ENCODE peak calls at places on chromosomes 16 and 17, in five cellular contexts. P is endodermal cell, X is A673, V is hepatocyte, G is stomach. I is an unnamed sample.

GRCh38 chr16:72125635-72126428 is 32.2 kb downstream of the DHX38 start:
- DNase-seq in V (no peak), X (no peak), P (no peak), G (no peak), I (no peak)

GRCh38 chr17:58398574-58399266 is 18.6 kb downstream of the RNF43 start:
- DNase-seq in X (no peak), P (no peak), V (no peak), G (no peak), I (no peak)

GRCh38 chr17:69142473-69142802 is 743 bp upstream of the ABCA6 start:
- DNase-seq in X (peak; percentile 47), V (no peak), P (no peak), G (no peak), I (no peak)

GRCh38 chr17:29344201-29344856 is 45.8 kb upstream of the TAOK1 start:
- DNase-seq in X (no peak), G (no peak), P (no peak), V (peak; percentile 52), I (no peak)

GRCh38 chr16:77297996-77298637 is 98.9 kb downstream of the SYCE1L start:
- DNase-seq in G (no peak), V (no peak), P (no peak), X (no peak), I (no peak)

GRCh38 chr16:85031451-85031850 is 3.9 kb downstream of the KIAA0513 start:
- DNase-seq in G (no peak), P (no peak), V (no peak), X (no peak), I (no peak)

GRCh38 chr17:58282442-58282841 is 1.7 kb upstream of the MPO start:
- DNase-seq in G (no peak), V (no peak), P (no peak), X (no peak), I (no peak)

GRCh38 chr16:84484579-84485254 is 19.7 kb downstream of the MEAK7 start:
- DNase-seq in V (peak; percentile 70), X (peak; percentile 33), G (peak; percentile 64), P (peak; percentile 86), I (peak; percentile 36)

GRCh38 chr17:76983075-76983411 is 114.8 kb downstream of the MGAT5B start:
- DNase-seq in P (no peak), X (no peak), V (no peak), G (no peak), I (no peak)

GRCh38 chr17:7466318-7466643 is 13.2 kb downstream of the ZBTB4 start:
- DNase-seq in X (no peak), G (no peak), V (no peak), P (no peak), I (no peak)

GRCh38 chr16:61926766-61927165 is 109.5 kb downstream of the CDH8 start:
- DNase-seq in X (peak; percentile 58), V (no peak), P (no peak), G (no peak), I (no peak)

GRCh38 chr17:61361084-61361483 is 38.6 kb upstream of the TBX2 start:
- DNase-seq in X (no peak), P (no peak), G (no peak), V (no peak), I (no peak)

GRCh38 chr17:35740997-35741931 is 9.8 kb downstream of the RASL10B start:
- DNase-seq in P (peak; percentile 86), G (no peak), X (no peak), V (no peak), I (no peak)

GRCh38 chr16:19375561-19376158 is 42.0 kb upstream of the TMC5 start:
- DNase-seq in V (peak; percentile 65), X (peak; percentile 62), G (peak; percentile 46), P (peak; percentile 74), I (peak; percentile 25)

GRCh38 chr17:40480501-40481003 is 20.9 kb downstream of the TNS4 start:
- DNase-seq in X (no peak), V (peak; percentile 63), P (peak; percentile 93), G (peak; percentile 30), I (no peak)

GRCh38 chr16:9236319-9236718 is 144.9 kb downstream of the HAPSTR1 start:
- DNase-seq in G (no peak), P (no peak), X (no peak), V (no peak), I (no peak)

GRCh38 chr17:31724619-31725018 is 134.4 kb downstream of the COPRS start:
- DNase-seq in X (no peak), P (no peak), V (no peak), G (no peak), I (no peak)

GRCh38 chr16:2210009-2210332 is 692 bp downstream of the BRICD5 start:
- DNase-seq in V (no peak), X (no peak), G (no peak), P (no peak), I (no peak)

GRCh38 chr16:68084504-68085258 is 489 bp upstream of the NFATC3 start:
- DNase-seq in X (peak; percentile 90), P (peak; percentile 91), G (peak; percentile 82), V (peak; percentile 95), I (peak; percentile 93)

GRCh38 chr16:62225675-62226074 is 189.4 kb upstream of the CDH8 start:
- DNase-seq in X (peak; percentile 97), G (peak; percentile 72), V (peak; percentile 87), P (peak; percentile 96), I (peak; percentile 90)

GRCh38 chr16:85379041-85380001 is 233.8 kb upstream of the GSE1 start:
- DNase-seq in V (no peak), G (no peak), P (no peak), X (no peak), I (no peak)

GRCh38 chr16:69073181-69073669 is 32.2 kb upstream of the HAS3 start:
- DNase-seq in G (no peak), V (peak; percentile 33), X (no peak), P (peak; percentile 63), I (no peak)

DNA sequence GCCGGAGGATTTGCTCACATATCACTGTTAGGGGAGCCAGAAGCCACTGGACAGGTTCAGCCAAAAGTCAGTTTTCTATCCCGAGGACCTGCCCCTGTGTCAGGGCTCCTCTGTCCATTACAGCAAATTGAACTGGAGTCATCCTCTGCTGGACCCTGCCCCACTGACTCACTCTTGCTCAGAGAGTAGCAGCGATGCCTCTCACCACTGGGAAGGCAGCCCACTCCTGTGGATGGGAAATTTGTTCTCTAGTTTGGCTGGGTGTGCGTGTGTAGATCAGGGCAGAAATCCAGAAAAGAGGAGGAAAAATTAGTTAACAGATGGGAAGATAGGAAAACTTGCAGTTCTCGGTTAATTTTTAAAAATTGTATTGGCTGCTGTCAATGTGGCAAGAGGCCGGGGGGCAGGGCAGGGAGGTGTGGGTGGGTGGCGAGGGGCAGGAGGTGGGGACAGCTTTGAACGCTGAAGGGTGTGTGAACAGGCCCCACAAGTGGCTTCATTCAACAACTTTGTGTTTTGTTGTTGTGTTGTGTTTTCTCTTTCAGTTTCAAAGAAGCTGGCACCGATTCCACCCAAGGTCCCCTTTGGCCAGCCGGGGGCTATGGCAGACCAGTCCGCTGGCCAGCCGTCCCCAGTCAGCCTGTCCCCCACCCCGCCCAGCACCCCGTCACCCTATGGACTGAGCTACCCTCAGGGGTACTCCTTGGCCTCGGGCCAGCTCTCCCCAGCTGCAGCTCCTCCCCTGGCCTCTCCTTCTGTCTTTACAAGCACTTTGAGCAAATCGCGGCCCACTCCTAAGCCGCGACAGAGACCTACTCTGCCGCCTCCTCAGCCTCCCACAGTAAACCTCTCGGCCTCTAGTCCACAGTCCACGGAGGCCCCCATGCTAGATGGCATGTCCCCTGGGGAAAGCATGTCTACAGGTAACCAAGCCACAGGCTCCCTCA is 33.6 kb downstream of the ELAC2 start:
- DNase-seq in X (no peak), G (no peak), V (no peak), P (no peak), I (no peak)
- H3K4me3 ChIP-seq in X (no peak overlapping the region), G (no peak overlapping the region), V (no peak overlapping the region), P (no peak overlapping the region), I (no peak overlapping the region)

GRCh38 chr16:11681526-11681925 is 13.3 kb downstream of the SNN start:
- DNase-seq in V (no peak), G (no peak), P (no peak), X (no peak), I (no peak)

GRCh38 chr16:11677959-11678881 is 10.0 kb downstream of the SNN start:
- DNase-seq in P (no peak), X (no peak), V (no peak), G (no peak), I (no peak)

GRCh38 chr16:11679250-11679649 is 11.0 kb downstream of the SNN start:
- DNase-seq in G (no peak), V (no peak), X (no peak), P (peak; percentile 37), I (no peak)

GRCh38 chr16:11681977-11682654 is 13.9 kb downstream of the SNN start:
- DNase-seq in G (peak; percentile 18), P (no peak), X (no peak), V (no peak), I (peak; percentile 86)

GRCh38 chr16:11679941-11680911 is 12.0 kb downstream of the SNN start:
- DNase-seq in V (no peak), G (no peak), X (no peak), P (peak; percentile 35), I (no peak)
- H3K4me1 ChIP-seq in V (peaks cover 1% of the 10 kb centered on the region), G (peaks cover 40% of the 10 kb centered on the region), X (no peaks in the 10 kb centered on the region), P (no peaks in the 10 kb centered on the region), I (peaks cover 51% of the 10 kb centered on the region)

GRCh38 chr17:50070908-50071680 is 15.2 kb downstream of the ITGA3 start:
- DNase-seq in V (no peak), X (no peak), P (no peak), G (no peak), I (no peak)
- H3K36me3 ChIP-seq in V (no peaks in the 10 kb centered on the region), X (no peaks in the 10 kb centered on the region), P (peaks cover 6% of the 10 kb centered on the region), G (peaks cover 84% of the 10 kb centered on the region), I (no peaks in the 10 kb centered on the region)

GRCh38 chr17:38746893-38747384 is 1.2 kb downstream of the PCGF2 start:
- DNase-seq in P (peak; percentile 72), G (no peak), X (no peak), V (no peak), I (no peak)

GRCh38 chr17:38745545-38745944 is 2.6 kb downstream of the PCGF2 start:
- DNase-seq in X (peak; percentile 61), V (peak; percentile 41), P (no peak), G (no peak), I (peak; percentile 70)

GRCh38 chr17:38747385-38748328 is 479 bp downstream of the PCGF2 start:
- DNase-seq in V (peak; percentile 71), P (peak; percentile 85), G (no peak), X (peak; percentile 37), I (peak; percentile 50)

GRCh38 chr17:38748329-38749221 is at the start of gene PCGF2:
- DNase-seq in X (peak; percentile 90), G (peak; percentile 85), V (peak; percentile 96), P (peak; percentile 99), I (peak; percentile 95)

DNA sequence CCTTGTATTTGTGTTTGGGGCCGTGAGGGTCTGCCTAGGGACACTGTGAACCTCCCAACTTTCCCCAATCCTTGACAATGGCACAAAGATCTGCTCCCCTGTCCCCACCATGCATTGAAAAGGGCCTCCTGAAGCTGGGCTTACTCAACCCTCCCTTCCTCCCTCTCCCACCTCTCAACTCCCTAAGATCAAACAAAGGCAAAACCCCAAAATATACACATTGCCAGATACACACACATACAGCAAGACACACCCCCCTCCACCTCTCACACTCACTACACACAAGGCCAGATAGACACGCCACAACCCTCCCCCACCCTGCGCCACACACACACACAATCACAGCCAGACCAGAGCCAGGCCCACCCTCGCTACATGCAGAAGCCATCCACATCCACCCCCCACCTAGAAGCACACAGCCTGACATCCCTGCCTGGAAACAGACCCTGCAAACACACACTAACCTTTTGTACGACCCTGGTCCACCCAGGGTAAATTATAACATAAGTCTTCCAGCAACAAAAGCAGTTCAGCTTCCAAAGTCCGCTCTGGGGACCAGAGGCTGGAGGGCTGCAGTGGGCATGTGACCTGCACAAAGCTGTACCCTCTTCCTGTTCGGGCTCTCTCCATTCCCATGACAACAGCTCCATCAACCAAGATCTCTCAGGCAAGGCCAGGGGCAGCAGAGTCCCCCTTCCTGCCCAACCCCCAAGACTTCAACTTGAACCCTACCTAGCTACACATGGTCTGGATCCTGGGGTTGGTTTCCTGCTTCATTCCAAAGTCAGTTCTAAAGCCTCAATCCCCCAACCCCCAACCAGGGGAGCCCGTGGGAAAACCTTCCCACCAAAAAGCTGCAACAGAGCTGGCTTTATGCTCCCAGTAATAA is 1.9 kb downstream of the PCGF2 start:
- DNase-seq in P (peak; percentile 68), V (peak; percentile 59), X (no peak), G (no peak), I (no peak)
- H3K4me3 ChIP-seq in P (peak overlapping the region; percentile 95), V (peak overlapping the region; percentile 96), X (peak overlapping the region; percentile 86), G (peak overlapping the region; percentile 84), I (peak overlapping the region; percentile 98)

I was measured in SJCRH30.